ENCODE peak calls at places on chromosomes 6 and 20, in seven cellular contexts. J is D341Med, I is KBM-7, H is WTC11, O is anterior cingulate cortex, L is B cell, B is GM20000. G is an unnamed sample.

GRCh38 chr6:109515781-109516409 is 32.9 kb upstream of the ZBTB24 start:
- DNase-seq in J (no peak), B (no peak), O (no peak), H (no peak), L (no peak), I (no peak), G (no peak)

GRCh38 chr6:33995046-33995872 is 150.6 kb downstream of the GRM4 start:
- DNase-seq in O (no peak), L (no peak), I (no peak), B (no peak), H (no peak), J (peak; percentile 59), G (no peak)

GRCh38 chr6:21188505-21189223 is 404.9 kb upstream of the SOX4 start:
- DNase-seq in O (no peak), I (peak; percentile 19), J (no peak), B (no peak), L (no peak), H (no peak), G (peak; percentile 71)

GRCh38 chr20:47821481-47822100 is 36.3 kb upstream of the SULF2 start:
- DNase-seq in H (no peak), B (no peak), L (no peak), J (no peak), I (no peak), O (no peak), G (no peak)

GRCh38 chr6:38272222-38272621 is 367.5 kb downstream of the BTBD9 start:
- DNase-seq in H (no peak), B (no peak), O (no peak), I (no peak), J (no peak), L (no peak), G (no peak)

GRCh38 chr6:162177733-162178132 is 549.8 kb downstream of the PRKN start:
- DNase-seq in H (peak; percentile 17), I (no peak), B (no peak), J (peak; percentile 44), O (no peak), L (no peak), G (no peak)

GRCh38 chr20:10527781-10528180 is 92.7 kb downstream of the SLX4IP start:
- DNase-seq in I (no peak), H (no peak), B (no peak), O (no peak), J (peak; percentile 59), L (no peak), G (no peak)

GRCh38 chr6:45574885-45575284 is 197.2 kb upstream of the SUPT3H start:
- DNase-seq in J (no peak), I (no peak), L (no peak), B (no peak), H (no peak), O (no peak), G (no peak)

GRCh38 chr6:34095741-34096140 is 50.1 kb downstream of the GRM4 start:
- DNase-seq in L (no peak), J (no peak), O (no peak), I (no peak), B (no peak), H (no peak), G (no peak)

GRCh38 chr6:139927236-139927635 is 552.8 kb upstream of the CITED2 start:
- DNase-seq in I (no peak), J (no peak), O (no peak), B (peak; percentile 11), L (peak; percentile 14), H (no peak), G (no peak)

GRCh38 chr6:21826031-21826430 is 232.5 kb downstream of the SOX4 start:
- DNase-seq in I (no peak), O (no peak), J (no peak), H (peak; percentile 38), B (no peak), L (no peak), G (no peak)

GRCh38 chr6:167933847-167934246 is 63.6 kb upstream of the KIF25 start:
- DNase-seq in B (no peak), H (no peak), O (no peak), L (no peak), I (no peak), J (no peak), G (no peak)

GRCh38 chr6:133890941-133891813 is 2.3 kb downstream of the TCF21 start:
- DNase-seq in H (peak; percentile 64), B (peak; percentile 31), I (no peak), L (peak; percentile 33), O (no peak), J (peak; percentile 59), G (no peak)

GRCh38 chr6:70298070-70298469 is 4.8 kb downstream of the COL9A1 start:
- DNase-seq in J (no peak), O (no peak), B (no peak), L (no peak), H (no peak), I (no peak), G (no peak)

GRCh38 chr6:47096233-47096887 is 54.2 kb upstream of the ADGRF1 start:
- DNase-seq in J (no peak), L (no peak), B (no peak), I (no peak), O (no peak), H (no peak), G (no peak)

GRCh38 chr20:23340524-23340923 is 10.1 kb upstream of the NXT1 start:
- DNase-seq in H (peak; percentile 74), L (no peak), J (peak; percentile 70), B (no peak), I (peak; percentile 59), O (no peak), G (peak; percentile 72)

GRCh38 chr6:119076173-119076965 is 2.1 kb downstream of the FAM184A start:
- DNase-seq in L (no peak), J (peak; percentile 40), I (no peak), H (no peak), B (no peak), O (no peak), G (no peak)

GRCh38 chr6:138028893-138029292 is 78.3 kb downstream of the PERP start:
- DNase-seq in B (no peak), L (no peak), H (no peak), I (no peak), O (no peak), J (no peak), G (no peak)

GRCh38 chr20:32524871-32525501 is 60.1 kb downstream of the NOL4L start:
- DNase-seq in L (no peak), J (no peak), B (no peak), H (no peak), O (no peak), I (no peak), G (no peak)